ENCODE peak calls at places on chromosomes 12 and 14, in seven cellular contexts. M, G, D, Y, Z, I and A are unnamed samples.

GRCh38 chr12:90978117-90978770 is 23.3 kb upstream of the CCER1 start:
- DNase-seq in M (no peak), G (no peak), D (no peak), Y (no peak), Z (no peak), I (no peak), A (no peak)

GRCh38 chr14:73935666-73936065 is 14.2 kb downstream of the FAM161B start:
- DNase-seq in M (no peak), G (no peak), D (no peak), Y (no peak), Z (no peak), I (no peak), A (no peak)

GRCh38 chr12:102879144-102879763 is 37.8 kb downstream of the PAH start:
- DNase-seq in M (no peak), G (peak), D (no peak), Y (no peak), Z (no peak), I (peak), A (peak)

GRCh38 chr14:75518625-75519024 is 3.6 kb upstream of the BATF start:
- DNase-seq in M (no peak), G (no peak), D (no peak), Y (no peak), Z (no peak), I (no peak), A (peak)

GRCh38 chr14:76918751-76919421 is 92.7 kb downstream of the LRRC74A start:
- DNase-seq in M (peak), G (peak), D (peak), Y (peak), Z (peak), I (peak), A (peak)

GRCh38 chr12:121921106-121921505 is 2.7 kb downstream of the CFAP251 start:
- DNase-seq in M (no peak), G (no peak), D (no peak), Y (no peak), Z (no peak), I (no peak), A (no peak)

GRCh38 chr12:49889361-49890095 is 14.2 kb downstream of the FAIM2 start:
- DNase-seq in M (peak), G (no peak), D (no peak), Y (no peak), Z (no peak), I (no peak), A (no peak)

GRCh38 chr14:100320157-100320856 is 2.8 kb upstream of the SLC25A47 start:
- DNase-seq in M (no peak), G (no peak), D (no peak), Y (no peak), Z (no peak), I (no peak), A (no peak)

GRCh38 chr12:19068137-19068536 is 61.4 kb upstream of the PLEKHA5 start:
- DNase-seq in M (no peak), G (no peak), D (no peak), Y (no peak), Z (no peak), I (no peak), A (no peak)

GRCh38 chr12:133080619-133081407 is at the start of gene ZNF140:
- DNase-seq in M (peak), G (peak), D (peak), Y (peak), Z (peak), I (peak), A (peak)

GRCh38 chr14:56659964-56660551 is 80.5 kb downstream of the TMEM260 start:
- DNase-seq in M (no peak), G (no peak), D (no peak), Y (no peak), Z (no peak), I (no peak), A (no peak)

GRCh38 chr12:70849265-70849960 is 71.1 kb downstream of the PTPRR start:
- DNase-seq in M (no peak), G (no peak), D (no peak), Y (no peak), Z (no peak), I (no peak), A (no peak)

GRCh38 chr14:53956427-53957201 is at the start of gene BMP4:
- DNase-seq in M (peak), G (peak), D (peak), Y (peak), Z (peak), I (peak), A (no peak)

GRCh38 chr14:64702493-64703392 is 1.5 kb upstream of the PLEKHG3 start:
- DNase-seq in M (peak), G (no peak), D (peak), Y (peak), Z (peak), I (no peak), A (no peak)

GRCh38 chr12:27324452-27324999 is 8.1 kb upstream of the BMAL2 start:
- DNase-seq in M (no peak), G (no peak), D (no peak), Y (no peak), Z (no peak), I (no peak), A (no peak)

GRCh38 chr12:131950182-131950913 is 606 bp downstream of the EP400 start:
- DNase-seq in M (no peak), G (peak), D (no peak), Y (peak), Z (peak), I (peak), A (peak)

GRCh38 chr12:108702534-108702933 is 28.8 kb downstream of the CORO1C start:
- DNase-seq in M (no peak), G (no peak), D (no peak), Y (no peak), Z (no peak), I (no peak), A (peak)

GRCh38 chr12:52497975-52498374 is 4.9 kb upstream of the KRT6A start:
- DNase-seq in M (no peak), G (no peak), D (no peak), Y (no peak), Z (no peak), I (no peak), A (no peak)

GRCh38 chr14:101934751-101935150 is 29.6 kb upstream of the DYNC1H1 start:
- DNase-seq in M (no peak), G (no peak), D (no peak), Y (no peak), Z (no peak), I (no peak), A (no peak)

GRCh38 chr14:90235179-90235976 is 21.0 kb upstream of the PSMC1 start:
- DNase-seq in M (peak), G (peak), D (peak), Y (peak), Z (peak), I (peak), A (peak)

GRCh38 chr14:37195327-37195726 is 2.4 kb upstream of the MIPOL1 start:
- DNase-seq in M (no peak), G (no peak), D (no peak), Y (no peak), Z (no peak), I (no peak), A (no peak)

GRCh38 chr14:55316528-55316927 is 45.3 kb downstream of the FBXO34 start:
- DNase-seq in M (no peak), G (no peak), D (no peak), Y (no peak), Z (no peak), I (no peak), A (no peak)

GRCh38 chr12:124758266-124759200 is 105.1 kb downstream of the SCARB1 start:
- DNase-seq in M (no peak), G (no peak), D (no peak), Y (no peak), Z (no peak), I (no peak), A (peak)

GRCh38 chr12:40156031-40156764 is 50.3 kb upstream of the SLC2A13 start:
- DNase-seq in M (no peak), G (no peak), D (no peak), Y (no peak), Z (no peak), I (no peak), A (no peak)

GRCh38 chr14:38502241-38502640 is 246.3 kb upstream of the CLEC14A start:
- DNase-seq in M (no peak), G (no peak), D (no peak), Y (no peak), Z (no peak), I (no peak), A (no peak)

GRCh38 chr12:31737763-31738162 is 8.9 kb upstream of the AMN1 start:
- DNase-seq in M (no peak), G (no peak), D (no peak), Y (no peak), Z (no peak), I (no peak), A (no peak)

DNA sequence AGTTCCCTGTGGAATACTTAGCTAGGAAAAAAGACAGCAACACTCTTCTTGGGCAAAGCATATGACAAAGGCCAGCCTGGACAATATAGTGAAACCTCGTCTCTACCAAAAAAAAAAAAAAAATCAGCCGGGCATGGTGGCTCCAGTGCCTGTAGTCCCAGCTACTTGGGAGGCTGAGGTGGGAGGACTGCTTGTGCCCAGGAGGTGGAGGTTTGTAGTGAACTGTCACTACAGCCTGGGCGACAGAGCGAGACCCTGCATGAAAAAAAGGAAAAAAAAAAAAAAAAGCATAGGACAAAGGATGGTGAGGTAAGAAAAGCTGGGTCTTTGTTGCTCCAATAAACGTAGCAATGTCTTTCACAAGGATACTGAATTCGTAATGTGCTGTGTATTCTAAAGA is 1.1 kb downstream of the TXNDC16 start:
- DNase-seq in M (no peak), G (no peak), D (no peak), Y (no peak), Z (no peak), I (no peak), A (no peak)
- H3K4me3 ChIP-seq in M (peak), G (peak), D (no peak), Y (peak), Z (peak), I (peak), A (peak)

DNA sequence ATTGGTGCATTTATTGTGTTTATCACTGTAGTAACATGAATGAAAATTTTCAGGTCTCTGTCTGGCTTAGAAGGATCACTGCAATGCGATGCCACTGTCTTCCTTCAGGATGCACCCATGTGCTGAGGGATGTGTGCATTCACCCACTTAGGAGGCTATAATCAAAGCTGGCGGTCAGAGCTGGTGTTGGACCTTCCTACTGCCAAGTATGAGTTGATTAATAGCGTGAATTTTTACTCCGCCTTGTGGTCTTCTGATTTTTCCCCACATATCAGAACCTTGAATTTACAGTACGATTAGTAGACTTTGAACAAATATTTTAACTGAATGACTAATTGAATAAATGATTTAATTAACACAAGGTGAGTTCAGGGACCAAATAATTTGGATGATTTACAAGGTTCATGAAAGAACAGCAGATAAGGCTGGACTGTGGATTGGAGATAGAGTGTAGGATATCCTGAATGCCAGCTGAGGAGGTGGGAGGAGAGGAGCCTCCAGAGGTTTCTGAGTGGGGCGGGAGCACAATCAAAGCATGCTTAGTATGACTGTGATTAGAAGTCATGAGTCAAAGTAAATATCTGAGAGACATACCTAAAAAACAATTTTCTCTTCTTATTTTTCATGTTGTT is 50.1 kb downstream of the RERG start:
- DNase-seq in M (no peak), G (no peak), D (no peak), Y (no peak), Z (peak), I (no peak), A (no peak)
- H3K27ac ChIP-seq in M (no peak), G (no peak), D (no peak), Y (peak), Z (no peak), I (no peak), A (no peak)

DNA sequence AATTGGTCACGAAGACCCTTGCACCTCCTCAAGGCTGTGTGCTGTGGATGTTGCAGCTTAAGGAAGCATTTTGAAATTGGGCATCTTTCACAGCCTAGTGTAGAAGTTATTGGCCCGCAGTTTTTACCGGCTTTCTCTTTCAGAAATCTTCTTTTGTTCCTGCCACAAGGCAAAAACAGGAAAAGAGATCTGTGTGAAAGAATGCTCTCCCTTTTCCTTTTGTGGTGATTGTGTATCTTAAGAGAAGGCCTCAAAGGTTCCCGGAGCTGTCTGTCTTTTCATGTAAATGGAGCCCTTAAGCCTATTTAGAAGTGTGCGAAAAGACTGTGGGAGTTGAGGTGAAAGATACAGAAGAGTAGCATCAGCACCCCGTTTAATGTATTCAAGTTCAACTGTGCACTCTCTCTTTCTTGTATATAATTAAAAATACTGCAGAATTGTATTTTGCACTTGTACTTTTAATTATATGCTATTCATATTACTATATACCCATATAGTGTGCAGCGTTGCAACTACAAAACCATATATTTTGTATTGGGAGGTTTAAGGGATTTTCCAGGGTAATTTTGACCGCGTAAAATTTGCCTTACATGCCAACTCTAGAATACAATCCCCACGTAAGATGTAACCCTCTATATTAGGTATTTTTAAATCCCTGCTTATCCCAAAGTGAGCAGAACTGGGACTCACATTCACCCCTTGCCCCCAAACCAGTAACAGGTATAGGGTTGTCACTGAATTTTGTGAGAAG is 441.7 kb downstream of the RAD51B start:
- DNase-seq in M (no peak), G (no peak), D (no peak), Y (no peak), Z (no peak), I (no peak), A (no peak)
- H3K4me3 ChIP-seq in M (no peak), G (no peak), D (no peak), Y (no peak), Z (no peak), I (no peak), A (no peak)

GRCh38 chr12:69415471-69416275 is 54.5 kb upstream of the FRS2 start:
- DNase-seq in M (peak), G (peak), D (peak), Y (peak), Z (peak), I (peak), A (peak)
- H3K27ac ChIP-seq in M (no peak), G (no peak), D (no peak), Y (peak), Z (no peak), I (peak), A (no peak)

GRCh38 chr14:60653709-60654161 is 4.5 kb upstream of the SIX1 start:
- DNase-seq in M (no peak), G (no peak), D (no peak), Y (no peak), Z (no peak), I (no peak), A (no peak)
- H3K4me3 ChIP-seq in M (no peak), G (no peak), D (no peak), Y (no peak), Z (no peak), I (no peak), A (no peak)

GRCh38 chr12:63085120-63085519 is 65.9 kb downstream of the AVPR1A start:
- DNase-seq in M (no peak), G (no peak), D (no peak), Y (no peak), Z (no peak), I (no peak), A (no peak)
- H3K27ac ChIP-seq in M (no peak), G (no peak), D (no peak), Y (no peak), Z (no peak), I (no peak), A (no peak)

GRCh38 chr14:31611778-31612433 is 50.7 kb downstream of the NUBPL start:
- DNase-seq in M (no peak), G (no peak), D (no peak), Y (no peak), Z (no peak), I (no peak), A (no peak)

GRCh38 chr14:31613188-31613587 is 52.0 kb downstream of the NUBPL start:
- DNase-seq in M (no peak), G (no peak), D (no peak), Y (no peak), Z (no peak), I (no peak), A (no peak)
- H3K4me3 ChIP-seq in M (no peak), G (no peak), D (no peak), Y (no peak), Z (no peak), I (no peak), A (no peak)

DNA sequence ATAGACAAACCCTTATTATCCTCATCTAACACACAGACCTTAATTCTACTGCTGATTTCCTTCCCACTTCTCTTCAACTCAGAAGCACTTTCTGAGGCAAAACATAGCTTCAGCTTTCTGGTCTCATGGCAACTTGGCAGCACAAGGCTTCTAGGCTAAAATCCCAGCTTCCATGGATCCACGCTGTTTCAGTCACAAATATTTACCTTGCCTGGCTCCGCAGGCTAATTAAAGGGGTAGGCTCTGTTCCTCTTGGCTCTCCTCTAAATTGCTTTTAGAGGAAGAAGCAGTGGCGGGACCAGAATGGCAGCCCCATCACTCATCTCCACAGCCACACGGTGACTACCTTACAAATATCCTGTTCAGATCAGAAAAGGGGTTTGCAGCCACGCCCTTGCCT is 221.6 kb upstream of the NUDT4 start:
- DNase-seq in M (no peak), G (no peak), D (no peak), Y (no peak), Z (peak), I (no peak), A (no peak)
- H3K27ac ChIP-seq in M (no peak), G (no peak), D (peak), Y (no peak), Z (peak), I (peak), A (no peak)